ENCODE peak calls at places on chromosomes 7 and 10, in four cellular contexts. W is BE2C, U is chondrocyte, S is dorsolateral prefrontal cortex. A is an unnamed sample.

GRCh38 chr10:21100190-21100589 is 203.1 kb upstream of the NEBL start:
- DNase-seq in W (no peak), U (no peak), S (no peak), A (no peak)

GRCh38 chr7:2211259-2211575 is 21.5 kb downstream of the MAD1L1 start:
- DNase-seq in W (no peak), U (peak), S (no peak), A (no peak)

GRCh38 chr7:137930616-137931015 is 71.3 kb downstream of the CREB3L2 start:
- DNase-seq in W (no peak), U (no peak), S (no peak), A (no peak)

GRCh38 chr7:112743811-112744210 is 46.4 kb downstream of the TMEM168 start:
- DNase-seq in W (peak), U (no peak), S (no peak), A (no peak)

GRCh38 chr10:72061491-72061890 is 26.9 kb downstream of the SPOCK2 start:
- DNase-seq in W (peak), U (no peak), S (no peak), A (no peak)

GRCh38 chr7:148105853-148106252 is 484.7 kb upstream of the C7orf33 start:
- DNase-seq in W (no peak), U (no peak), S (no peak), A (no peak)

GRCh38 chr10:44817961-44818649 is 93.0 kb upstream of the TMEM72 start:
- DNase-seq in W (no peak), U (no peak), S (no peak), A (no peak)

GRCh38 chr10:95578619-95579018 is 17.4 kb upstream of the SORBS1 start:
- DNase-seq in W (no peak), U (no peak), S (no peak), A (no peak)

GRCh38 chr10:21145751-21146445 is 248.8 kb upstream of the NEBL start:
- DNase-seq in W (no peak), U (no peak), S (no peak), A (no peak)

GRCh38 chr7:20778063-20778721 is 8.5 kb downstream of the SP8 start:
- DNase-seq in W (peak), U (no peak), S (no peak), A (no peak)

GRCh38 chr10:110912374-110912773 is 6.6 kb downstream of the BBIP1 start:
- DNase-seq in W (no peak), U (no peak), S (no peak), A (no peak)

GRCh38 chr10:83214178-83214577 is 925.1 kb upstream of the GHITM start:
- DNase-seq in W (no peak), U (no peak), S (no peak), A (no peak)

GRCh38 chr7:105827106-105827870 is 49.1 kb downstream of the ATXN7L1 start:
- DNase-seq in W (no peak), U (no peak), S (no peak), A (no peak)

GRCh38 chr7:45647967-45648670 is 74.0 kb downstream of the ADCY1 start:
- DNase-seq in W (no peak), U (peak), S (no peak), A (peak)

GRCh38 chr7:30869794-30870491 is 41.7 kb upstream of the AQP1 start:
- DNase-seq in W (peak), U (no peak), S (peak), A (no peak)

GRCh38 chr7:115976651-115977050 is 53.9 kb downstream of the TFEC start:
- DNase-seq in W (no peak), U (no peak), S (no peak), A (no peak)

GRCh38 chr10:30858499-30858898 is 173.2 kb downstream of the ZNF438 start:
- DNase-seq in W (no peak), U (no peak), S (no peak), A (no peak)

GRCh38 chr10:77105756-77106155 is 531.9 kb downstream of the KCNMA1 start:
- DNase-seq in W (no peak), U (no peak), S (no peak), A (no peak)

GRCh38 chr10:99981581-99982199 is 28.1 kb downstream of the DNMBP start:
- DNase-seq in W (no peak), U (no peak), S (no peak), A (no peak)

GRCh38 chr7:39589323-39590111 is 23.3 kb downstream of the YAE1 start:
- DNase-seq in W (no peak), U (no peak), S (no peak), A (no peak)

GRCh38 chr7:2403014-2403717 is at the start of gene CHST12:
- DNase-seq in W (peak), U (peak), S (peak), A (peak)

GRCh38 chr7:127948936-127949335 is 82.3 kb downstream of the LRRC4 start:
- DNase-seq in W (no peak), U (no peak), S (no peak), A (no peak)

GRCh38 chr10:6036861-6037321 is 25.3 kb downstream of the IL2RA start:
- DNase-seq in W (no peak), U (no peak), S (no peak), A (peak)

GRCh38 chr10:68202965-68203358 is 29.0 kb downstream of the ATOH7 start:
- DNase-seq in W (no peak), U (no peak), S (no peak), A (no peak)

GRCh38 chr7:55325371-55325792 is 39.8 kb upstream of the LANCL2 start:
- DNase-seq in W (no peak), U (no peak), S (no peak), A (no peak)

GRCh38 chr7:84187813-84188212 is 6.8 kb downstream of the SEMA3A start:
- DNase-seq in W (no peak), U (no peak), S (no peak), A (no peak)

GRCh38 chr10:34960983-34961382 is 129.2 kb downstream of the CUL2 start:
- DNase-seq in W (peak), U (no peak), S (no peak), A (no peak)
- TF ChIP-seq CTCF in W (peak), U (peak), S (no peak), A (peak)

GRCh38 chr7:156490021-156490800 is 150.4 kb upstream of the RNF32 start:
- DNase-seq in W (no peak), U (no peak), S (no peak), A (no peak)

GRCh38 chr7:156492170-156492569 is 148.4 kb upstream of the RNF32 start:
- DNase-seq in W (no peak), U (no peak), S (no peak), A (no peak)

GRCh38 chr7:156487811-156488523 is 152.6 kb upstream of the RNF32 start:
- DNase-seq in W (no peak), U (no peak), S (no peak), A (peak)

GRCh38 chr7:156493942-156494341 is 146.6 kb upstream of the RNF32 start:
- DNase-seq in W (no peak), U (no peak), S (no peak), A (no peak)

GRCh38 chr7:156491435-156491834 is 149.1 kb upstream of the RNF32 start:
- DNase-seq in W (no peak), U (no peak), S (no peak), A (no peak)
- TF ChIP-seq CTCF in W (no peak), U (no peak), S (no peak), A (no peak)

GRCh38 chr10:127813290-127813689 is 76.3 kb downstream of the FOXI2 start:
- DNase-seq in W (no peak), U (no peak), S (no peak), A (no peak)
- TF ChIP-seq CTCF in W (peak), U (peak), S (peak), A (no peak)

GRCh38 chr7:130814753-130815152 is 80.7 kb upstream of the KLF14 start:
- DNase-seq in W (peak), U (no peak), S (no peak), A (no peak)
- TF ChIP-seq CTCF in W (peak), U (peak), S (peak), A (peak)

GRCh38 chr7:139018910-139019309 is 16.9 kb downstream of the ZC3HAV1L start:
- DNase-seq in W (no peak), U (no peak), S (no peak), A (no peak)

GRCh38 chr7:139011373-139011772 is 24.5 kb downstream of the ZC3HAV1L start:
- DNase-seq in W (no peak), U (no peak), S (no peak), A (peak)

GRCh38 chr7:139022286-139022685 is 13.6 kb downstream of the ZC3HAV1L start:
- DNase-seq in W (no peak), U (no peak), S (no peak), A (no peak)

DNA sequence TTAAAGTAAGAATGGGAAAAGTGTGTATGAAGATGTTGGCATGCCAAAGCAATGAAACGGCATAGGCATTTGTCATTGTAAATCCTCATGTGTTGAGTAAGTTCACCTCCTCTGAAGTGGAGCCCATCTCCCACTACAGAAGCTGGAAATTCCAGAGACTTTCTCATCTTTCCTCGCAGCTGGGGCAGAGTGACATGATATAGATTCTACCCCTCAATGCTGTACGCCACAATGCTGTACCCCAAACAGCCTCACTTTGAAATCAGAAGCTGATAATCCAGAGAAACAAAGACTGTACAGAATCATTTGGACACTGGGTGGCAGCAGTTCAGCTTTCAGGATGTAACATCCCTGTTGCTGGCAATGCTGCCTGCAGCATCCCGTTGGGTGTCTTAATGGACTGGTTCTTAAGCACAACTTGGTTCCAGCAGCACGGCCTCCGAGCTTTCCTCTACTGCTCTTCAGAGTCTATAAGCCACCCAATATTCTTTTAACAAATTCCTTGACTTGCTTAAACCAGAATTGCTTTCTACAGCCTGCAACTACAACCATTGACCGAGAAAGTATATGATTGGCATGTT is 18.8 kb downstream of the ZC3HAV1L start:
- DNase-seq in W (peak), U (no peak), S (peak), A (no peak)
- TF ChIP-seq CTCF in W (peak), U (peak), S (peak), A (peak)

A was measured in osteocyte.